ENCODE peak calls at places on chromosome 6, in ten cellular contexts. E is CD4-positive, alpha-beta memory T cell; J is DMS 273 treated with DMSO at 0.1 percent for 48 hours; Z is effector memory CD8-positive, alpha-beta T cell; X is stimulated activated CD4-positive, alpha-beta T cell treated with anti-CD3 and anti-CD28 coated beads, Interleukin-4, amount 100 ng/mL, for 24 hours; F is stimulated activated CD8-positive, alpha-beta memory T cell treated with anti-CD3 and anti-CD28 coated beads, Interleukin-12 subunit alpha, Interleukin-12 subunit beta, amount 100 ng/mL, for 4 hours; Y is HT-29; D is GM12865; B is NCI-H1105; W is epithelial cell of esophagus. H is an unnamed sample.

GRCh38 chr6:41705996-41706835 is 29.2 kb downstream of the TFEB start:
- DNase-seq in Y (peak), E (peak), J (no peak), F (peak), B (no peak), D (peak), Z (peak), X (peak), W (peak), H (no peak)

GRCh38 chr6:108518714-108519576 is 41.8 kb upstream of the FOXO3 start:
- DNase-seq in Y (peak), F (no peak), X (no peak), E (no peak), B (no peak), W (peak), J (no peak), D (peak), Z (no peak), H (no peak)

GRCh38 chr6:33194431-33194979 is 2.2 kb upstream of the COL11A2 start:
- DNase-seq in J (no peak), W (no peak), Y (no peak), E (no peak), D (no peak), X (no peak), Z (no peak), B (no peak), F (no peak), H (no peak)

GRCh38 chr6:170506446-170506845 is 46.7 kb downstream of the PSMB1 start:
- DNase-seq in W (no peak), E (no peak), Z (no peak), D (no peak), F (no peak), B (no peak), Y (no peak), J (no peak), X (no peak), H (no peak)

GRCh38 chr6:115885636-115886366 is 174.9 kb downstream of the FRK start:
- DNase-seq in F (no peak), W (no peak), B (no peak), X (no peak), J (no peak), Y (no peak), D (peak), E (no peak), Z (no peak), H (no peak)

GRCh38 chr6:29602564-29603361 is 17.8 kb downstream of the OR2H2 start:
- DNase-seq in E (no peak), F (no peak), Y (no peak), J (no peak), X (no peak), Z (no peak), D (peak), B (peak), W (no peak), H (no peak)

GRCh38 chr6:69914015-69914485 is 47.7 kb downstream of the COL19A1 start:
- DNase-seq in F (no peak), B (peak), Z (no peak), X (no peak), D (no peak), W (no peak), J (peak), E (no peak), Y (no peak), H (no peak)

GRCh38 chr6:16081337-16081736 is 47.5 kb upstream of the MYLIP start:
- DNase-seq in E (no peak), D (no peak), W (no peak), F (no peak), Z (no peak), Y (no peak), X (no peak), J (no peak), B (no peak), H (no peak)

GRCh38 chr6:108942556-108943492 is 94.6 kb downstream of the ARMC2 start:
- DNase-seq in W (no peak), B (no peak), F (peak), D (no peak), X (peak), E (peak), Y (peak), J (no peak), Z (peak), H (no peak)

GRCh38 chr6:149964243-149965190 is 774 bp downstream of the ULBP1 start:
- DNase-seq in B (no peak), E (no peak), F (no peak), Z (peak), X (peak), D (no peak), Y (no peak), J (no peak), W (peak), H (no peak)

GRCh38 chr6:169618526-169619490 is 83.0 kb downstream of the WDR27 start:
- DNase-seq in E (no peak), J (no peak), B (no peak), D (no peak), F (no peak), Y (no peak), Z (no peak), X (no peak), W (peak), H (no peak)

GRCh38 chr6:8707956-8708772 is 272.8 kb upstream of the SLC35B3 start:
- DNase-seq in D (peak), F (no peak), X (no peak), Y (peak), Z (no peak), J (peak), W (peak), B (peak), E (no peak), H (no peak)

GRCh38 chr6:130473886-130474285 is 108.1 kb downstream of the TMEM200A start:
- DNase-seq in E (no peak), F (no peak), Y (no peak), B (no peak), Z (no peak), X (no peak), J (no peak), D (no peak), W (peak), H (no peak)

GRCh38 chr6:28816909-28817807 is 106.6 kb downstream of the TRIM27 start:
- DNase-seq in Z (no peak), Y (peak), E (no peak), J (peak), F (no peak), B (peak), X (peak), D (peak), W (peak), H (no peak)

GRCh38 chr6:9540534-9541126 is 874.2 kb downstream of the TFAP2A start:
- DNase-seq in Y (peak), D (peak), E (no peak), X (no peak), Z (no peak), F (no peak), J (no peak), B (peak), W (peak), H (no peak)

GRCh38 chr6:168113226-168113625 is 34.2 kb upstream of the FRMD1 start:
- DNase-seq in E (no peak), J (no peak), Z (no peak), D (no peak), B (no peak), X (no peak), W (no peak), Y (no peak), F (no peak), H (no peak)

GRCh38 chr6:52603000-52603795 is 26.3 kb upstream of the TRAM2 start:
- DNase-seq in J (no peak), Y (no peak), B (no peak), Z (no peak), F (no peak), X (no peak), D (peak), E (no peak), W (peak), H (no peak)

GRCh38 chr6:142680308-142680707 is 264.7 kb downstream of the HIVEP2 start:
- DNase-seq in X (no peak), D (no peak), W (peak), F (no peak), J (no peak), E (peak), Z (no peak), Y (no peak), B (no peak), H (no peak)

GRCh38 chr6:84027340-84028183 is 6.0 kb upstream of the MRAP2 start:
- DNase-seq in B (peak), W (peak), E (no peak), Y (peak), X (no peak), F (no peak), D (no peak), Z (no peak), J (peak), H (no peak)

GRCh38 chr6:11197175-11197535 is 35.3 kb downstream of the NEDD9 start:
- DNase-seq in E (no peak), F (no peak), W (no peak), Y (no peak), B (no peak), X (no peak), J (no peak), D (no peak), Z (no peak), H (no peak)

GRCh38 chr6:112337209-112337638 is 9.9 kb upstream of the RFPL4B start:
- DNase-seq in E (no peak), X (no peak), F (no peak), Y (peak), B (peak), J (peak), W (peak), D (peak), Z (no peak), H (peak)

GRCh38 chr6:160973856-160974255 is 17.7 kb upstream of the MAP3K4 start:
- DNase-seq in D (no peak), W (no peak), E (no peak), X (no peak), F (no peak), B (no peak), Z (no peak), Y (no peak), J (no peak), H (no peak)

GRCh38 chr6:52423971-52424381 is 3.8 kb downstream of the EFHC1 start:
- DNase-seq in W (peak), E (no peak), F (no peak), J (no peak), Z (no peak), B (no peak), X (no peak), Y (no peak), D (no peak), H (no peak)

GRCh38 chr6:41901882-41902519 is 6.8 kb upstream of the USP49 start:
- DNase-seq in Y (peak), F (peak), Z (peak), B (no peak), E (peak), W (no peak), J (no peak), D (peak), X (peak), H (no peak)

GRCh38 chr6:4224082-4224978 is 89.0 kb upstream of the ECI2 start:
- DNase-seq in F (no peak), E (no peak), W (no peak), D (no peak), J (no peak), B (no peak), Y (no peak), X (no peak), Z (no peak), H (no peak)

GRCh38 chr6:10633216-10633615 is 61.2 kb downstream of the C6orf52 start:
- DNase-seq in X (no peak), E (no peak), Y (peak), D (peak), Z (no peak), W (peak), B (no peak), J (no peak), F (no peak), H (no peak)

GRCh38 chr6:41288025-41288777 is 1.7 kb upstream of the TREM1 start:
- DNase-seq in Y (peak), B (peak), X (no peak), Z (no peak), E (no peak), J (no peak), F (no peak), W (peak), D (peak), H (no peak)

GRCh38 chr6:16999486-17000436 is 102.1 kb upstream of the STMND1 start:
- DNase-seq in B (no peak), Z (no peak), X (no peak), F (no peak), J (no peak), D (no peak), E (no peak), W (peak), Y (no peak), H (no peak)

GRCh38 chr6:5050009-5050408 is 35.1 kb upstream of the PPP1R3G start:
- DNase-seq in E (no peak), J (no peak), B (no peak), X (no peak), W (no peak), Y (no peak), Z (no peak), F (no peak), D (no peak), H (no peak)

GRCh38 chr6:118207947-118208346 is 300.9 kb downstream of the SLC35F1 start:
- DNase-seq in Y (no peak), Z (no peak), W (no peak), F (no peak), E (no peak), X (no peak), J (no peak), B (no peak), D (no peak), H (no peak)

GRCh38 chr6:70216767-70217166 is 86.1 kb downstream of the COL9A1 start:
- DNase-seq in F (no peak), Z (no peak), J (no peak), E (no peak), W (no peak), Y (no peak), B (no peak), D (no peak), X (no peak), H (no peak)

GRCh38 chr6:32070814-32071466 is 32.7 kb downstream of the CYP21A2 start:
- DNase-seq in W (no peak), D (no peak), Z (no peak), B (no peak), E (no peak), J (no peak), X (no peak), F (no peak), Y (no peak), H (no peak)

GRCh38 chr6:165662671-165663282 is at the start of gene PDE10A:
- DNase-seq in X (no peak), J (no peak), D (no peak), E (no peak), F (no peak), Y (peak), W (peak), B (peak), Z (no peak), H (no peak)

GRCh38 chr6:150846641-150847040 is 18.9 kb upstream of the MTHFD1L start:
- DNase-seq in D (no peak), F (no peak), E (no peak), Z (no peak), J (no peak), X (no peak), B (no peak), Y (no peak), W (no peak), H (no peak)

GRCh38 chr6:109720336-109720735 is 29.2 kb downstream of the FIG4 start:
- DNase-seq in Y (no peak), J (no peak), Z (no peak), F (no peak), D (no peak), X (no peak), B (no peak), E (no peak), W (no peak), H (no peak)

H was measured in pancreas.